ENCODE peak calls at places on chromosomes 13 and 19, in five cellular contexts. A is B cell; J is NCI-H1105 treated with DMSO at 0.1 percent for 48 hours; B is stimulated activated CD4-positive, alpha-beta T cell treated with anti-CD3 and anti-CD28 coated beads, Interleukin-12 subunit alpha, Interleukin-12 subunit beta, amount 100 ng/mL, for 24 hours; P is SK-MEL-5. Q is an unnamed sample.

GRCh38 chr13:100434010-100434763 is 154.4 kb downstream of the GGACT start:
- DNase-seq in A (no peak), J (no peak), B (no peak), P (no peak), Q (no peak)

GRCh38 chr19:55487884-55488687 is at the start of gene SSC5D:
- DNase-seq in A (no peak), J (no peak), B (no peak), P (no peak), Q (no peak)

GRCh38 chr19:51724543-51724942 is 752 bp upstream of the HAS1 start:
- DNase-seq in A (no peak), J (no peak), B (no peak), P (no peak), Q (no peak)

GRCh38 chr13:71712988-71713653 is 153.9 kb downstream of the DACH1 start:
- DNase-seq in A (no peak), J (peak), B (no peak), P (no peak), Q (no peak)

GRCh38 chr13:36639610-36640009 is 34.2 kb upstream of the SERTM1 start:
- DNase-seq in A (no peak), J (no peak), B (no peak), P (no peak), Q (no peak)

GRCh38 chr19:1747285-1748114 is 5.8 kb upstream of the ONECUT3 start:
- DNase-seq in A (no peak), J (no peak), B (no peak), P (no peak), Q (no peak)

GRCh38 chr19:4061178-4061682 is 5.5 kb downstream of the ZBTB7A start:
- DNase-seq in A (no peak), J (no peak), B (no peak), P (no peak), Q (peak)

GRCh38 chr13:59320021-59320420 is 843.7 kb downstream of the DIAPH3 start:
- DNase-seq in A (no peak), J (no peak), B (no peak), P (no peak), Q (no peak)

GRCh38 chr13:35744144-35744543 is 267.7 kb upstream of the MAB21L1 start:
- DNase-seq in A (no peak), J (no peak), B (no peak), P (no peak), Q (no peak)

Q was measured in coronary artery.